ENCODE peak calls at places on chromosomes 3 and 15, in four cellular contexts. Y, V, D and Q are unnamed samples.

GRCh38 chr3:160921020-160921635 is 165.1 kb downstream of the PPM1L start:
- DNase-seq in Y (peak; percentile 75), V (peak; percentile 35), D (peak; percentile 30), Q (no peak)

GRCh38 chr3:71998995-71999673 is 214.2 kb upstream of the PROK2 start:
- DNase-seq in Y (peak; percentile 9), V (peak; percentile 94), D (no peak), Q (no peak)

GRCh38 chr15:52414936-52415335 is 113.7 kb downstream of the MYO5A start:
- DNase-seq in Y (no peak), V (no peak), D (no peak), Q (no peak)

GRCh38 chr3:38036286-38036685 is 2.7 kb upstream of the DLEC1 start:
- DNase-seq in Y (no peak), V (no peak), D (no peak), Q (no peak)

GRCh38 chr3:4850928-4851265 is 128.3 kb upstream of the BHLHE40 start:
- DNase-seq in Y (no peak), V (no peak), D (no peak), Q (no peak)

GRCh38 chr15:77901251-77901881 is 176.1 kb downstream of the TBC1D2B start:
- DNase-seq in Y (no peak), V (no peak), D (no peak), Q (no peak)

GRCh38 chr15:52295421-52295991 is at the start of gene MYO5C:
- DNase-seq in Y (peak; percentile 88), V (peak; percentile 43), D (peak; percentile 68), Q (peak; percentile 69)

GRCh38 chr15:75727031-75727531 is 14.4 kb upstream of the CSPG4 start:
- DNase-seq in Y (no peak), V (no peak), D (no peak), Q (no peak)

GRCh38 chr15:63596666-63597032 is 538 bp upstream of the FBXL22 start:
- DNase-seq in Y (no peak), V (peak; percentile 46), D (peak; percentile 16), Q (no peak)

GRCh38 chr3:100207886-100208285 is 52.9 kb upstream of the TBC1D23 start:
- DNase-seq in Y (no peak), V (peak; percentile 64), D (no peak), Q (no peak)

GRCh38 chr3:5197022-5197421 is 9.5 kb downstream of the EDEM1 start:
- DNase-seq in Y (no peak), V (peak; percentile 76), D (no peak), Q (no peak)

GRCh38 chr3:149010966-149011365 is 19.6 kb downstream of the GYG1 start:
- DNase-seq in Y (no peak), V (no peak), D (no peak), Q (no peak)

GRCh38 chr3:22988566-22988965 is 214.6 kb upstream of the UBE2E2 start:
- DNase-seq in Y (no peak), V (no peak), D (no peak), Q (no peak)

GRCh38 chr3:158539414-158540014 is 31.5 kb upstream of the MLF1 start:
- DNase-seq in Y (peak; percentile 58), V (peak; percentile 44), D (peak; percentile 46), Q (no peak)

GRCh38 chr15:45458746-45459403 is 63.7 kb downstream of the SLC30A4 start:
- DNase-seq in Y (peak; percentile 76), V (peak; percentile 30), D (peak; percentile 39), Q (peak; percentile 65)

GRCh38 chr3:27145719-27146118 is 223.5 kb downstream of the NEK10 start:
- DNase-seq in Y (no peak), V (no peak), D (no peak), Q (no peak)

GRCh38 chr3:3726549-3726948 is 72.7 kb upstream of the LRRN1 start:
- DNase-seq in Y (no peak), V (no peak), D (no peak), Q (no peak)

GRCh38 chr3:138442433-138442832 is 8.0 kb downstream of the ESYT3 start:
- DNase-seq in Y (peak; percentile 67), V (peak; percentile 76), D (peak; percentile 59), Q (no peak)

GRCh38 chr3:134009345-134010000 is 20.3 kb downstream of the SLCO2A1 start:
- DNase-seq in Y (peak; percentile 57), V (peak; percentile 90), D (no peak), Q (no peak)

GRCh38 chr3:9406856-9407626 is 9.6 kb downstream of the SETD5 start:
- DNase-seq in Y (no peak), V (no peak), D (no peak), Q (no peak)

GRCh38 chr15:38373016-38373415 is 80.9 kb upstream of the FAM98B start:
- DNase-seq in Y (peak; percentile 23), V (no peak), D (no peak), Q (no peak)

GRCh38 chr15:66730168-66731014 is 28.4 kb downstream of the SMAD6 start:
- DNase-seq in Y (peak; percentile 49), V (peak; percentile 76), D (no peak), Q (no peak)

GRCh38 chr3:58116985-58117384 is 93.8 kb downstream of the DNASE1L3 start:
- DNase-seq in Y (no peak), V (no peak), D (no peak), Q (no peak)
- H3K4me1 ChIP-seq in Y (peaks cover 5% of the 10 kb centered on the region), V (peaks cover 2% of the 10 kb centered on the region), D (peaks cover 20% of the 10 kb centered on the region), Q (peaks cover 4% of the 10 kb centered on the region)

DNA sequence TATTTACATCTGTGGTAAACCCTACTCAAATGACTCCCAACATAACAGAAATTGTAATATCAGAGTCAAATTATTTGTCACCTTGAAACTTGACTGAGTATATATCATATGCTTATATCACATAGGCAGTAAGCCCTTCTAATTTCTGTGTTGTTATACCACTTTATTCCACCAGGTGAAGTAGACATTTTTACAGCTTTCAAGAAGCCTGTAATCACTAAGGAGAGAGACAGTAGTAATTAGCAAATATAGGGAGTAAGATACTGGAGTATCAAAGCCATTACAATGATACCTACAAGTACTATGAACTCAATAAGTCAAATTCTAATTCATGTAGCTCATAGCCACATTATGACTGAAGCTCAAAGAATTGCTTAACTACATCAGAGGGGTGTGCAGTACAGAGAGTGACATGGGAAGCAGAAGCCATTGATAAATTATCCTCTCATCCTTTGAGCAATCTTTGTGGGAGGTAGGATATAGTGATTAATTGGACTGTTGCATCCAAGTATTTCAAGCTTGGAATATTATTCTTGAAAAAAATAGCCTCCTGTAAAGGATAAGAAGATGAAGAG is 1005.8 kb downstream of the ZPLD1 start:
- DNase-seq in Y (peak; percentile 46), V (peak; percentile 39), D (no peak), Q (no peak)
- TF ChIP-seq EZH2 in Y (no peak), V (no peak), D (no peak), Q (no peak)

GRCh38 chr3:126351771-126352475 is 5.3 kb downstream of the KLF15 start:
- DNase-seq in Y (no peak), V (no peak), D (no peak), Q (no peak)
- H3K4me1 ChIP-seq in Y (peaks cover 6% of the 10 kb centered on the region), V (peaks cover 4% of the 10 kb centered on the region), D (peaks cover 54% of the 10 kb centered on the region), Q (no peaks in the 10 kb centered on the region)

GRCh38 chr3:168250415-168250861 is 154.7 kb upstream of the GOLIM4 start:
- DNase-seq in Y (no peak), V (peak; percentile 11), D (no peak), Q (no peak)
- TF ChIP-seq EZH2 in Y (no peak), V (no peak), D (no peak), Q (no peak)

DNA sequence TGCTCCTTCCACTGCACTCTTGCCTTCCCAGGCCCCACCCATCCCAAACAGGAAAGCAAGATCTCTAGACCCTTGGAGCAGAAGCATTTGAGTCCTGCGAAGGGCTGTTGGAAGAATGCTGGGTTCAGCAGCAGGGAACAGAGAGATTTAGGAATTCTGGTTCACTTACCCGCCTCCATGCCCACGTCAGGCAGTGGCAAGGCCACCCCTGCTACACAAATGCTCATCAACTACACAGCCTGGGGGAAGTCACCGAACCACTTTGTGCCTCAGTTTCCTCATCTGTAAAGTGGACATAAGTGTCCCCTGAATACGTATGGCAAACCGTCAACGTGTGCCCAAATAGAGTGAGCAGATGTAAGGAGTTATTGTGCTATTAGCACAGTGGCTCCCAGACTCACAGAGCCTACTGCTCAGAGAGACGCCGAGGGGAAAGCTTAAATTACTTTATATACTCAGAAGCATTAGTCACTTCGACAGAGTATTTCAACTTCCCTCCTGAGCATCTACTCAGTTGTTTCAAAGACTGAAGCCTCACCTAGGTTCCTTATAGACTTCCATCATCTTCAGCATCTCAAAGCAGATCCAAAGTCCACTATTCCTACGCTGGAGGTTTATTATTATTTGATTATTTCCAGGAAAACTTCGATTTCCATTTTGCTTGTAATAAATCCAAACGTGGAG is 906 bp downstream of the HOMER2 start:
- DNase-seq in Y (peak; percentile 67), V (no peak), D (no peak), Q (no peak)
- H3K4me1 ChIP-seq in Y (peaks cover 23% of the 10 kb centered on the region), V (no peaks in the 10 kb centered on the region), D (peaks cover 22% of the 10 kb centered on the region), Q (no peaks in the 10 kb centered on the region)

DNA sequence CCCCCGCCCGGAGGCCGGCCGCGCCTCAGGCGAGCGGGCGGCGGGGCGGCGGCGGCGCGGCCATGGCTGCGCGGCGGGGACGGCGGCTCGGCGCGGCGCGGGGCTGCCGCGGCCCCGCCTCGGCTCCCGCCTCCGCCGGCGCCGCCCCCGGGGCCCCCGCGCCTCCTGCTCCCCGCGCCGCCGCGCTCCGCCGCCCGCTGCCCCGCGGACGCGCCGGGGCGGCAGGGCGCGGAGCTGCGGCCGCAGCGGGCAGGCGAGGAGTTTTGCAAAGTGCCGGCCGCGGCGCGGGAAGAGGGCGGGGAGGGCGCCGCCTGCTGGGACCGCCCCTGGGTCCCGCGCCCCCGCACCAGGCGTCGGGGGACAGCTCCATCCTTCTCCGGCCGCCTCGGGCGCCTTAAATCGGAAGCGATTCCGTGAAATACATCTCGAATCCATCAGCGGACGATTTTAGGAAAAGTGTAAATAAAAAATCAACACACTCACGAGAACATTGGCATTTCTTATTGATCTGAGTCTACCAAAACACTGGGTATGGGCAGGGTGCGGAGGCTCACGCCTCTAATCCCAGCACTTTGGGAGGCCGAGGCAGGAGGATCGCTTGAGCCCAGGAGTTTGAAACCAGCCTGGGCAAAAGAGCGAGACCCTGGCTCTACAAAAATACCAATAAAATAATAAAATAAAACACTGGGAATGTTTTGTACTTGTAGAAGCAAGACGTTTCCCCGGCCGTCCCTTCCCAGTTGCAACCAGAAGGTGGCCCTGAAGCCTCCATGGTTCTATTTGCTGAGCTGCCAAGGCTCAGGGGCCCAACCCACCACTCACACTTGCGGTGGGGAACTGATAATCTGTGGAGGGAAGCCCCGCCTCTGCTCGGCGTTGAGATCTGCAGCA is 136.9 kb downstream of the NUP210 start:
- DNase-seq in Y (peak; percentile 63), V (peak; percentile 21), D (no peak), Q (peak; percentile 29)
- TF ChIP-seq EZH2 in Y (no peak), V (peak; percentile 56), D (no peak), Q (no peak)

GRCh38 chr15:57607570-57608000 is 15.9 kb downstream of the MYZAP start:
- DNase-seq in Y (peak; percentile 94), V (peak; percentile 42), D (peak; percentile 23), Q (peak; percentile 95)

GRCh38 chr15:57605491-57605890 is 13.8 kb downstream of the MYZAP start:
- DNase-seq in Y (no peak), V (no peak), D (no peak), Q (no peak)

GRCh38 chr15:57604502-57604901 is 12.8 kb downstream of the MYZAP start:
- DNase-seq in Y (no peak), V (no peak), D (no peak), Q (no peak)

GRCh38 chr15:57606048-57606447 is 14.3 kb downstream of the MYZAP start:
- DNase-seq in Y (no peak), V (no peak), D (no peak), Q (no peak)

DNA sequence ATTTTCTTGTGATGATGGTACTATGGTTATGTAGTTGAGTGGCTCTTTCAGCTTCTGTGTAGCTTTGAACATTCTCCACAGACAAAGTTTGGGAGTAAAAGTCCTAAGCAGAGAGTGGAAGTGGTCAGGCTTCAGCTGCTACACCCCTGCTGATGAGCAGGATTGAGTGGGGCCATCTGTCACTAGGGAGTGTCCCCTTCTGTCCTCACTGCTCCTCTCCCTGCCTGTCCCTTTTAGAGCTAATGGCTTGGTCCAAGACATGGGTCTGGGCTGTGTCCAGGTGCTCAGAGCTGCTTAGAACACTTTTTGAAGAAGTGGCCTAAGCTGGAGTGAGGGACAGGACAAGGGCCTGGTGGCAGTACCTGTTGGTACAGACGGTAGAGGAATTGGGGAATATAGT is 15.1 kb downstream of the MYZAP start:
- DNase-seq in Y (no peak), V (no peak), D (no peak), Q (no peak)
- H3K4me1 ChIP-seq in Y (peaks cover 49% of the 10 kb centered on the region), V (peaks cover 2% of the 10 kb centered on the region), D (peaks cover 21% of the 10 kb centered on the region), Q (peaks cover 33% of the 10 kb centered on the region)